ENCODE peak calls at places on chromosomes 16 and 17, in seven cellular contexts. K is stomach, P is Panc1, M is HCT116, H is transverse colon, I is sigmoid colon, L is SK-N-SH. O is an unnamed sample.

GRCh38 chr16:50036426-50036825 is 11.4 kb downstream of the CNEP1R1 start:
- DNase-seq in I (no peak), P (no peak), H (no peak), K (no peak), L (no peak), M (no peak), O (no peak)

GRCh38 chr16:79776243-79776884 is 175.8 kb upstream of the MAF start:
- DNase-seq in K (no peak), P (no peak), H (peak; percentile 33), L (no peak), I (peak; percentile 84), M (no peak), O (no peak)

GRCh38 chr17:44376124-44376523 is 12.5 kb upstream of the FAM171A2 start:
- DNase-seq in M (no peak), I (peak; percentile 70), P (no peak), L (peak; percentile 81), K (no peak), H (no peak), O (peak; percentile 76)

GRCh38 chr16:49855822-49856740 is at the start of gene ZNF423:
- DNase-seq in L (peak; percentile 75), M (no peak), I (no peak), P (no peak), K (no peak), H (peak; percentile 35), O (peak; percentile 87)

GRCh38 chr17:260031-260791 is 78.8 kb upstream of the DOC2B start:
- DNase-seq in L (no peak), M (no peak), I (peak; percentile 53), P (no peak), H (no peak), K (peak; percentile 19), O (peak; percentile 18)

GRCh38 chr17:81354944-81355327 is 40.3 kb upstream of the BAHCC1 start:
- DNase-seq in L (no peak), I (no peak), P (no peak), K (no peak), H (no peak), M (no peak), O (no peak)

GRCh38 chr16:47787695-47788094 is 326.6 kb downstream of the PHKB start:
- DNase-seq in M (no peak), K (no peak), P (no peak), H (no peak), L (no peak), I (no peak), O (no peak)

GRCh38 chr17:38873646-38874380 is 4.0 kb downstream of the LASP1 start:
- DNase-seq in P (no peak), K (peak; percentile 43), M (no peak), H (peak; percentile 56), L (no peak), I (no peak), O (no peak)

GRCh38 chr17:67557921-67558320 is 159.8 kb upstream of the NOL11 start:
- DNase-seq in L (no peak), P (no peak), K (no peak), H (no peak), I (peak; percentile 14), M (no peak), O (no peak)

GRCh38 chr17:60256174-60256573 is 106.4 kb downstream of the CA4 start:
- DNase-seq in L (no peak), M (no peak), I (no peak), K (no peak), P (no peak), H (no peak), O (no peak)

GRCh38 chr17:51869387-51869786 is 289.1 kb downstream of the CA10 start:
- DNase-seq in L (no peak), M (no peak), I (no peak), P (no peak), H (no peak), K (no peak), O (no peak)

GRCh38 chr17:31274252-31274651 is 22.8 kb downstream of the OMG start:
- DNase-seq in P (no peak), L (no peak), H (no peak), K (no peak), I (no peak), M (no peak), O (no peak)

GRCh38 chr17:82031303-82031884 is at the start of gene RAC3:
- DNase-seq in I (no peak), H (no peak), P (no peak), L (peak; percentile 93), M (no peak), K (no peak), O (no peak)

GRCh38 chr16:87324411-87325275 is 7.5 kb upstream of the C16orf95 start:
- DNase-seq in K (no peak), P (no peak), M (no peak), I (no peak), H (peak; percentile 30), L (peak; percentile 96), O (peak; percentile 75)

GRCh38 chr17:1563786-1564613 is 1.4 kb upstream of the PITPNA start:
- DNase-seq in I (no peak), L (no peak), H (no peak), P (no peak), K (no peak), M (no peak), O (no peak)

GRCh38 chr16:30041841-30042240 is 10.8 kb upstream of the TLCD3B start:
- DNase-seq in P (no peak), L (no peak), H (no peak), K (no peak), M (no peak), I (no peak), O (no peak)

GRCh38 chr16:324451-325334 is 27.8 kb downstream of the AXIN1 start:
- DNase-seq in P (no peak), K (no peak), L (no peak), I (no peak), M (no peak), H (peak; percentile 42), O (no peak)

GRCh38 chr16:76444823-76445222 is 167.6 kb downstream of the CNTNAP4 start:
- DNase-seq in P (no peak), I (no peak), L (no peak), M (no peak), K (no peak), H (no peak), O (no peak)

GRCh38 chr16:1613240-1613639 is 1.1 kb downstream of the CRAMP1 start:
- DNase-seq in M (no peak), H (no peak), L (no peak), I (no peak), K (no peak), P (no peak), O (no peak)

GRCh38 chr16:14070877-14071575 is at the start of gene MRTFB:
- DNase-seq in M (peak; percentile 55), H (peak; percentile 86), K (peak; percentile 88), P (no peak), I (peak; percentile 83), L (peak; percentile 96), O (peak; percentile 97)

GRCh38 chr16:24853830-24854229 is 8.1 kb downstream of the SLC5A11 start:
- DNase-seq in I (peak; percentile 70), M (no peak), K (no peak), L (peak; percentile 75), P (no peak), H (no peak), O (no peak)

GRCh38 chr17:48066656-48067055 is 18.5 kb downstream of the NFE2L1 start:
- DNase-seq in H (no peak), L (no peak), M (no peak), K (no peak), P (no peak), I (no peak), O (no peak)

GRCh38 chr17:48068491-48068961 is 20.4 kb downstream of the NFE2L1 start:
- DNase-seq in H (no peak), K (no peak), M (no peak), L (no peak), P (no peak), I (peak; percentile 19), O (no peak)

GRCh38 chr17:48066192-48066591 is 18.0 kb downstream of the NFE2L1 start:
- DNase-seq in H (no peak), I (no peak), P (no peak), L (no peak), K (no peak), M (no peak), O (no peak)

GRCh38 chr17:48064638-48065037 is 16.5 kb downstream of the NFE2L1 start:
- DNase-seq in I (peak; percentile 11), H (no peak), L (no peak), M (no peak), P (no peak), K (no peak), O (no peak)

DNA sequence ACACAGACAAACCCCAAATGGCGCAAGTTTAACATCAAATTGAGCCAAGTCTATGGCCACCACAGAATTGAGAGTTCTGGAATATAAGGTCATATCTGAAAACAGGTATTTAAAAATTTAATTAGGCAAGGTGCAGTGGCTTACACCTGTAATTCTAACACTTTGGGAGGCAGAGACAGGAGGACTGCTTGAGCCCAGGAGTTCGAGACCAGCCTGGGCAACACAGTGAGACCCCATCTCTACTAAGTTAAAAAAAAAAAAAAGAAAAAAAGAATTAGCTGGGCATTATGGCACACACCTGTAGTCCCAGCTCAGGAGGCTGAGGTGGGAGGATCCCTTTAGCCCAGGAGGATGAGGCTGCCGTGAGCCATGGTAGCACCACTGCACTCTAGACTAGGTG is 19.1 kb downstream of the NFE2L1 start:
- DNase-seq in K (no peak), L (no peak), H (no peak), P (no peak), M (no peak), I (peak; percentile 30), O (no peak)
- H3K4me1 ChIP-seq in K (peaks cover 6% of the 10 kb centered on the region), L (no peaks in the 10 kb centered on the region), H (no peaks in the 10 kb centered on the region), P (no peaks in the 10 kb centered on the region), M (no peaks in the 10 kb centered on the region), I (no peaks in the 10 kb centered on the region), O (no peaks in the 10 kb centered on the region)

GRCh38 chr17:22221344-22221743 is 529.0 kb downstream of the KCNJ18 start:
- DNase-seq in H (no peak), M (no peak), I (no peak), K (no peak), L (no peak), P (no peak), O (no peak)
- TF ChIP-seq POLR2AphosphoS5 in H (no peak), M (no peak), I (no peak), K (no peak), L (no peak), P (no peak), O (no peak)

GRCh38 chr16:66036162-66036561 is 330.3 kb upstream of the CDH5 start:
- DNase-seq in M (no peak), H (no peak), P (no peak), K (no peak), L (no peak), I (no peak), O (no peak)
- H3K9me3 ChIP-seq in M (no peaks in the 10 kb centered on the region), H (no peaks in the 10 kb centered on the region), P (no peaks in the 10 kb centered on the region), K (no peaks in the 10 kb centered on the region), L (no peaks in the 10 kb centered on the region), I (no peaks in the 10 kb centered on the region), O (no peaks in the 10 kb centered on the region)

GRCh38 chr16:89400740-89401139 is 89.6 kb downstream of the ANKRD11 start:
- DNase-seq in P (no peak), K (no peak), I (no peak), M (no peak), L (peak; percentile 53), H (no peak), O (no peak)

GRCh38 chr16:89401205-89401604 is 89.2 kb downstream of the ANKRD11 start:
- DNase-seq in I (no peak), M (no peak), K (no peak), P (no peak), L (no peak), H (no peak), O (no peak)

GRCh38 chr16:89397331-89397861 is 93.0 kb downstream of the ANKRD11 start:
- DNase-seq in K (no peak), P (no peak), H (no peak), M (no peak), L (no peak), I (no peak), O (no peak)

GRCh38 chr16:89396156-89396555 is 94.2 kb downstream of the ANKRD11 start:
- DNase-seq in K (no peak), P (no peak), M (no peak), I (no peak), L (no peak), H (no peak), O (no peak)

GRCh38 chr16:89398924-89399323 is 91.4 kb downstream of the ANKRD11 start:
- DNase-seq in H (no peak), P (no peak), L (no peak), K (no peak), M (no peak), I (no peak), O (no peak)
- H3K4me1 ChIP-seq in H (peaks cover 15% of the 10 kb centered on the region), P (peaks cover 44% of the 10 kb centered on the region), L (peaks cover 59% of the 10 kb centered on the region), K (peaks cover 30% of the 10 kb centered on the region), M (no peaks in the 10 kb centered on the region), I (peaks cover 50% of the 10 kb centered on the region), O (peaks cover 24% of the 10 kb centered on the region)